ENCODE peak calls at places on chromosomes 11 and 22, in nine cellular contexts. X is heart right ventricle; E is SK-N-SH; S is adipocyte; T is naive thymus-derived CD4-positive, alpha-beta T cell; J is IMR-90; H is kidney; P is lung; F is neuronal stem cell. R is an unnamed sample.

GRCh38 chr11:90252053-90252452 is 29.2 kb upstream of the CHORDC1 start:
- DNase-seq in S (no peak), X (no peak), E (no peak), H (no peak), F (no peak), T (no peak), P (no peak), J (no peak), R (no peak)

GRCh38 chr11:124941703-124942102 is 5.9 kb upstream of the HEPACAM start:
- DNase-seq in T (no peak), H (no peak), X (no peak), S (no peak), P (no peak), E (no peak), F (no peak), J (no peak), R (no peak)

GRCh38 chr22:43418079-43418825 is 6.4 kb downstream of the MPPED1 start:
- DNase-seq in S (no peak), P (no peak), J (no peak), T (no peak), F (no peak), H (no peak), E (no peak), X (no peak), R (no peak)

GRCh38 chr22:20412474-20413216 is 18.7 kb downstream of the ZNF74 start:
- DNase-seq in J (no peak), E (no peak), T (no peak), H (no peak), S (no peak), X (no peak), P (no peak), F (no peak), R (no peak)

GRCh38 chr11:61828629-61829407 is 718 bp downstream of the FADS2 start:
- DNase-seq in P (peak; percentile 43), T (peak; percentile 9), X (peak; percentile 56), H (peak; percentile 81), E (peak; percentile 82), F (peak; percentile 57), S (peak; percentile 77), J (no peak), R (peak; percentile 79)

GRCh38 chr11:10568486-10568941 is at the start of gene LYVE1:
- DNase-seq in F (no peak), S (no peak), E (no peak), P (no peak), J (no peak), H (no peak), X (peak; percentile 60), T (no peak), R (peak; percentile 28)

GRCh38 chr22:23014250-23014649 is 56.1 kb upstream of the GNAZ start:
- DNase-seq in E (no peak), J (no peak), F (no peak), S (no peak), H (no peak), P (no peak), T (no peak), X (no peak), R (no peak)

GRCh38 chr22:35674335-35674734 is 26.1 kb downstream of the APOL6 start:
- DNase-seq in E (no peak), F (no peak), X (no peak), T (no peak), H (no peak), S (no peak), J (no peak), P (no peak), R (no peak)

GRCh38 chr11:3026803-3027202 is 30.4 kb downstream of the CARS1 start:
- DNase-seq in X (no peak), P (no peak), T (no peak), F (no peak), S (no peak), E (no peak), J (no peak), H (peak; percentile 19), R (peak; percentile 6)

GRCh38 chr22:24142831-24143230 is 38.5 kb upstream of the SUSD2 start:
- DNase-seq in J (no peak), T (no peak), F (no peak), P (no peak), H (no peak), S (no peak), E (no peak), X (no peak), R (no peak)
- H3K4me1 ChIP-seq in J (peaks cover 44% of the 10 kb centered on the region), T (peaks cover 69% of the 10 kb centered on the region), F (peaks cover 21% of the 10 kb centered on the region), P (peaks cover 55% of the 10 kb centered on the region), H (peaks cover 26% of the 10 kb centered on the region), S (peaks cover 27% of the 10 kb centered on the region), E (peaks cover 48% of the 10 kb centered on the region), X (peaks cover 55% of the 10 kb centered on the region), R (peaks cover 33% of the 10 kb centered on the region)

DNA sequence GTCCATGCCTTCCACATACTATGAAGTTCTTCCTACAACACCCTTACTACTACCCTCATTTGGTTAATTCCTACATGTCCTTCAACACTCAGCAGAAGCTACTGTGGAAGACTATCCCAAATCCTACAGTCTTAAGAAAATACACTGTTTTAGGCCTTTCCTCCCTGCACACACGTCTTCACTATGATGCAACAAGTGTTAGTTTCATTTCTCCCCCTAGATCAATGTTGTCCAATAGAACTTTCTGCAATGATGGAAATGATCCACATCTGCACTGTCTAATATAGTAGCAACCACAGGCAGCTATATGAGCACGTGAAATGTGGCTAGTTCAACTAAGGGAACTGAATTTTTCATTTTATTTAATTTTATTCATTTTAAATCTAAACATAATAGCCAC is 46.7 kb upstream of the CCDC34 start:
- DNase-seq in P (no peak), S (no peak), H (no peak), E (no peak), J (no peak), F (no peak), X (no peak), T (no peak), R (no peak)
- H3K4me1 ChIP-seq in P (no peaks in the 10 kb centered on the region), S (peaks cover 39% of the 10 kb centered on the region), H (peaks cover 3% of the 10 kb centered on the region), E (no peaks in the 10 kb centered on the region), J (no peaks in the 10 kb centered on the region), F (no peaks in the 10 kb centered on the region), X (peaks cover 13% of the 10 kb centered on the region), T (no peaks in the 10 kb centered on the region), R (peaks cover 1% of the 10 kb centered on the region)

GRCh38 chr11:30046211-30046945 is 29.5 kb upstream of the KCNA4 start:
- DNase-seq in F (no peak), T (no peak), H (no peak), S (no peak), X (no peak), E (peak; percentile 15), P (no peak), J (no peak), R (no peak)
- H3K4me1 ChIP-seq in F (no peaks in the 10 kb centered on the region), T (no peaks in the 10 kb centered on the region), H (no peaks in the 10 kb centered on the region), S (no peaks in the 10 kb centered on the region), X (no peaks in the 10 kb centered on the region), E (no peaks in the 10 kb centered on the region), P (no peaks in the 10 kb centered on the region), J (no peaks in the 10 kb centered on the region), R (no peaks in the 10 kb centered on the region)

GRCh38 chr22:39839198-39839597 is 54.4 kb downstream of the ENTHD1 start:
- DNase-seq in H (no peak), E (no peak), X (no peak), S (no peak), P (no peak), F (no peak), T (no peak), J (no peak), R (no peak)

GRCh38 chr22:39845522-39845921 is 48.0 kb downstream of the ENTHD1 start:
- DNase-seq in H (no peak), X (no peak), E (no peak), S (no peak), P (no peak), F (no peak), T (no peak), J (no peak), R (no peak)

DNA sequence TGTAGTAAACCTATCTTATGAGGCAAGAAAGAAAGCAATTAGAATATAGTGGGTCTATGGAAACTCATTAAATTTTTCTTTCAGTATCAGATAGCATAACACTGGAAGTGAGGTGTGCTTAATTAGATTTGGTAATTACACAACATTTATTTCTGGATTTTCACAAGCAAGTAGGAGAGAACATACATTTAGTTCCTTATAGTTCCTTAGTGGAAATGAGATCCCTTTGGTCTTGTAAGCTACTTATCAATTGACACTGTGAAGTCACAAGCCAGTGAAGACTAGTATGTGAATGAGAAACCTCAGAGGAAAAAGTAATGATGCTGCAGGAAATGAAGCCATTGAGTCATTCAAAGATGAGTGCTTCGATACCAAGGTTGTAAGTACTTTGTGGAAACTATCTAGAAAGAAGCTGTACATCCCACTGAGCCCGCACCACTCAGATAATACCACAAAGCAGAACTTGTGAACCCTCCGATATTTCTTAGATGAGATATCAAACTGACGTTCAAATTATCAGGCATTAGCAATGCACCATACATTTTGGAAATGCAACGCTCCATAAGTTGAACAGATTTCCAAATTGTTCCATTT is 53.5 kb downstream of the ENTHD1 start:
- DNase-seq in E (no peak), X (no peak), H (no peak), S (no peak), T (no peak), J (no peak), F (no peak), P (no peak), R (no peak)
- H3K4me1 ChIP-seq in E (no peaks in the 10 kb centered on the region), X (no peaks in the 10 kb centered on the region), H (no peaks in the 10 kb centered on the region), S (no peaks in the 10 kb centered on the region), T (peaks cover 6% of the 10 kb centered on the region), J (no peaks in the 10 kb centered on the region), F (no peaks in the 10 kb centered on the region), P (no peaks in the 10 kb centered on the region), R (no peaks in the 10 kb centered on the region)

GRCh38 chr11:66637557-66638176 is 836 bp upstream of the RBM4 start:
- DNase-seq in T (no peak), S (no peak), E (no peak), X (no peak), F (peak; percentile 20), H (no peak), P (no peak), J (peak; percentile 46), R (no peak)
- H3K4me1 ChIP-seq in T (peaks cover 36% of the 10 kb centered on the region), S (peaks cover 42% of the 10 kb centered on the region), E (peaks cover 37% of the 10 kb centered on the region), X (peaks cover 42% of the 10 kb centered on the region), F (peaks cover 32% of the 10 kb centered on the region), H (peaks cover 20% of the 10 kb centered on the region), P (peaks cover 7% of the 10 kb centered on the region), J (peaks cover 17% of the 10 kb centered on the region), R (peaks cover 10% of the 10 kb centered on the region)

R was measured in right cardiac atrium.